ENCODE peak calls at places on chromosomes 7 and 10, in nine cellular contexts. M is GM20000; Z is H54; L is activated CD8-positive, alpha-beta memory T cell treated with anti-CD3 and anti-CD28 coated beads, Interleukin-2, amount 50 U/mL, for 48 hours; A is hepatocyte; J is stimulated activated CD8-positive, alpha-beta memory T cell treated with anti-CD3 and anti-CD28 coated beads, Interleukin-2, amount 100 ng/mL, for 48 hours; E is activated T-cell treated with anti-CD3 and anti-CD28 coated beads for 48 hours; O is sciatic nerve; G is choroid plexus epithelial cell. X is an unnamed sample.

GRCh38 chr7:151248191-151249033 is at the start of gene SMARCD3:
- DNase-seq in M (peak; percentile 60), Z (no peak), L (no peak), A (peak; percentile 88), J (no peak), E (no peak), O (peak; percentile 77), G (peak; percentile 67), X (peak; percentile 46)

GRCh38 chr7:135791543-135792120 is 43.0 kb upstream of the FAM180A start:
- DNase-seq in M (no peak), Z (no peak), L (no peak), A (no peak), J (no peak), E (no peak), O (no peak), G (peak; percentile 39), X (no peak)

GRCh38 chr7:70698219-70698832 is 433.6 kb upstream of the GALNT17 start:
- DNase-seq in M (peak; percentile 63), Z (no peak), L (no peak), A (peak; percentile 67), J (no peak), E (no peak), O (no peak), G (peak; percentile 84), X (no peak)

GRCh38 chr10:52331759-52332364 is 17.8 kb downstream of the DKK1 start:
- DNase-seq in M (no peak), Z (no peak), L (no peak), A (no peak), J (no peak), E (no peak), O (no peak), G (no peak), X (no peak)

GRCh38 chr10:1535337-1535957 is 201.9 kb downstream of the ADARB2 start:
- DNase-seq in M (no peak), Z (no peak), L (no peak), A (no peak), J (no peak), E (no peak), O (no peak), G (no peak), X (no peak)

GRCh38 chr10:8061274-8062211 is 7.1 kb downstream of the GATA3 start:
- DNase-seq in M (no peak), Z (no peak), L (peak; percentile 81), A (no peak), J (no peak), E (no peak), O (peak; percentile 41), G (no peak), X (peak; percentile 72)

GRCh38 chr7:78562191-78562590 is 763.6 kb downstream of the PHTF2 start:
- DNase-seq in M (no peak), Z (no peak), L (no peak), A (no peak), J (no peak), E (no peak), O (no peak), G (no peak), X (no peak)

GRCh38 chr7:130150587-130150986 is 54.6 kb downstream of the TMEM209 start:
- DNase-seq in M (peak; percentile 55), Z (no peak), L (no peak), A (no peak), J (no peak), E (no peak), O (no peak), G (no peak), X (no peak)

GRCh38 chr7:154183482-154183881 is 131.3 kb downstream of the DPP6 start:
- DNase-seq in M (no peak), Z (no peak), L (no peak), A (no peak), J (no peak), E (no peak), O (no peak), G (no peak), X (no peak)

GRCh38 chr7:88041583-88041982 is 107.5 kb downstream of the ADAM22 start:
- DNase-seq in M (no peak), Z (no peak), L (no peak), A (no peak), J (no peak), E (no peak), O (no peak), G (no peak), X (no peak)

GRCh38 chr7:89987665-89988064 is 166.6 kb upstream of the STEAP1 start:
- DNase-seq in M (no peak), Z (no peak), L (no peak), A (no peak), J (no peak), E (no peak), O (no peak), G (no peak), X (no peak)

GRCh38 chr7:56048245-56048644 is 3.0 kb downstream of the PSPH start:
- DNase-seq in M (no peak), Z (no peak), L (no peak), A (no peak), J (no peak), E (no peak), O (no peak), G (peak; percentile 18), X (no peak)

GRCh38 chr10:45373783-45374450 is at the start of gene ALOX5:
- DNase-seq in M (peak; percentile 86), Z (no peak), L (no peak), A (peak; percentile 77), J (no peak), E (no peak), O (no peak), G (no peak), X (peak; percentile 23)

GRCh38 chr7:30548762-30549344 is 44.2 kb upstream of the GGCT start:
- DNase-seq in M (peak; percentile 44), Z (peak; percentile 76), L (peak; percentile 60), A (peak; percentile 87), J (peak; percentile 11), E (peak; percentile 23), O (peak; percentile 81), G (peak; percentile 86), X (peak; percentile 8)

GRCh38 chr7:31663072-31663471 is 23.9 kb upstream of the PPP1R17 start:
- DNase-seq in M (no peak), Z (no peak), L (no peak), A (no peak), J (no peak), E (no peak), O (no peak), G (no peak), X (no peak)

GRCh38 chr7:155803418-155804376 is 8.6 kb downstream of the SHH start:
- DNase-seq in M (no peak), Z (no peak), L (no peak), A (peak; percentile 70), J (no peak), E (no peak), O (peak; percentile 48), G (no peak), X (no peak)

GRCh38 chr10:34528320-34528719 is 286.8 kb downstream of the PARD3 start:
- DNase-seq in M (no peak), Z (peak; percentile 28), L (no peak), A (peak; percentile 54), J (no peak), E (no peak), O (no peak), G (peak; percentile 98), X (no peak)

GRCh38 chr10:46250481-46250880 is 36.3 kb upstream of the ANTXRL start:
- DNase-seq in M (no peak), Z (no peak), L (peak; percentile 38), A (no peak), J (no peak), E (no peak), O (no peak), G (no peak), X (no peak)

GRCh38 chr10:17805921-17806577 is 3.1 kb upstream of the MRC1 start:
- DNase-seq in M (no peak), Z (no peak), L (peak; percentile 61), A (no peak), J (peak; percentile 6), E (peak; percentile 5), O (no peak), G (no peak), X (peak; percentile 28)

GRCh38 chr7:73353243-73353642 is 25.3 kb downstream of the FKBP6 start:
- DNase-seq in M (no peak), Z (no peak), L (no peak), A (no peak), J (no peak), E (no peak), O (no peak), G (no peak), X (no peak)

GRCh38 chr10:102776779-102777417 is 33.1 kb downstream of the WBP1L start:
- DNase-seq in M (no peak), Z (peak; percentile 15), L (no peak), A (peak; percentile 90), J (no peak), E (no peak), O (peak; percentile 76), G (peak; percentile 99), X (no peak)